ENCODE peak calls at places on chromosomes 13 and 19, in eight cellular contexts. V is left lung; O is mesendoderm; G is transverse colon; W is CD4-positive, alpha-beta memory T cell; K is BJ; F is fibroblast of mammary gland; H is bronchial epithelial cell. Z is an unnamed sample.

GRCh38 chr13:106440846-106441245 is 94.6 kb downstream of the EFNB2 start:
- DNase-seq in H (peak; percentile 6), V (no peak), O (peak; percentile 84), F (no peak), G (no peak), W (no peak), K (no peak), Z (no peak)

GRCh38 chr13:109611912-109612691 is 174.3 kb downstream of the IRS2 start:
- DNase-seq in G (no peak), O (no peak), H (peak; percentile 40), V (no peak), K (no peak), W (no peak), F (no peak), Z (no peak)

GRCh38 chr13:76792680-76793334 is 93.4 kb downstream of the KCTD12 start:
- DNase-seq in V (no peak), H (peak; percentile 37), W (no peak), F (peak; percentile 81), G (no peak), K (no peak), O (no peak), Z (peak; percentile 48)

GRCh38 chr19:1252221-1252817 is 3.9 kb downstream of the MIDN start:
- DNase-seq in G (peak; percentile 86), W (peak; percentile 68), K (peak; percentile 81), H (peak; percentile 90), O (peak; percentile 72), V (peak; percentile 96), F (peak; percentile 98), Z (peak; percentile 95)

GRCh38 chr13:67296511-67296910 is 66.4 kb upstream of the PCDH9 start:
- DNase-seq in W (no peak), V (no peak), G (no peak), H (peak; percentile 21), K (no peak), O (no peak), F (peak; percentile 78), Z (no peak)

GRCh38 chr13:48783181-48783630 is 129.5 kb downstream of the CYSLTR2 start:
- DNase-seq in K (peak; percentile 88), F (peak; percentile 100), W (no peak), G (peak; percentile 69), H (peak; percentile 70), O (no peak), V (peak; percentile 82), Z (peak; percentile 90)

GRCh38 chr19:1489463-1489971 is 633 bp downstream of the PCSK4 start:
- DNase-seq in G (no peak), K (no peak), V (peak; percentile 70), W (no peak), F (no peak), H (no peak), O (no peak), Z (no peak)

GRCh38 chr13:73421310-73421912 is 362.6 kb downstream of the KLF5 start:
- DNase-seq in W (no peak), O (no peak), V (no peak), K (no peak), H (peak; percentile 100), F (peak; percentile 71), G (peak; percentile 68), Z (no peak)

GRCh38 chr13:48571121-48571901 is 38.4 kb upstream of the RCBTB2 start:
- DNase-seq in G (no peak), O (no peak), W (no peak), F (peak; percentile 65), K (no peak), H (peak; percentile 30), V (no peak), Z (peak; percentile 35)

GRCh38 chr19:13864513-13865242 is 12.3 kb upstream of the NANOS3 start:
- DNase-seq in G (no peak), F (no peak), O (no peak), H (no peak), K (no peak), W (no peak), V (no peak), Z (no peak)

GRCh38 chr19:13865578-13866462 is 11.1 kb upstream of the NANOS3 start:
- DNase-seq in H (no peak), W (no peak), O (no peak), G (no peak), V (peak; percentile 83), F (no peak), K (no peak), Z (no peak)

GRCh38 chr19:13865243-13865577 is 11.7 kb upstream of the NANOS3 start:
- DNase-seq in G (no peak), K (no peak), H (no peak), F (no peak), V (no peak), O (no peak), W (no peak), Z (no peak)

GRCh38 chr19:13868663-13869062 is 8.3 kb upstream of the NANOS3 start:
- DNase-seq in V (no peak), H (no peak), O (no peak), W (no peak), K (no peak), G (no peak), F (no peak), Z (no peak)

GRCh38 chr19:13866463-13867046 is 10.4 kb upstream of the NANOS3 start:
- DNase-seq in O (no peak), H (no peak), K (no peak), W (no peak), V (no peak), G (no peak), F (no peak), Z (no peak)
- H3K4me3 ChIP-seq in O (no peak overlapping the region), H (no peak overlapping the region), K (no peak overlapping the region), W (no peak overlapping the region), V (peak overlapping the region; percentile 51), G (no peak overlapping the region), F (no peak overlapping the region), Z (peak overlapping the region; percentile 62)

GRCh38 chr13:42707003-42707402 is 74.4 kb upstream of the FAM216B start:
- DNase-seq in O (no peak), W (no peak), K (no peak), F (peak; percentile 37), V (no peak), G (no peak), H (no peak), Z (no peak)
- H3K4me3 ChIP-seq in O (no peak overlapping the region), W (no peak overlapping the region), K (no peak overlapping the region), F (no peak overlapping the region), V (no peak overlapping the region), G (no peak overlapping the region), H (no peak overlapping the region), Z (no peak overlapping the region)

GRCh38 chr19:4284974-4285373 is 5.9 kb downstream of the SHD start:
- DNase-seq in G (no peak), O (no peak), W (no peak), H (no peak), K (no peak), V (no peak), F (no peak), Z (no peak)
- H3K4me3 ChIP-seq in G (peak overlapping the region; percentile 63), O (no peak overlapping the region), W (no peak overlapping the region), H (no peak overlapping the region), K (no peak overlapping the region), V (no peak overlapping the region), F (no peak overlapping the region), Z (no peak overlapping the region)

GRCh38 chr13:58795715-58796114 is 1164.2 kb downstream of the PCDH17 start:
- DNase-seq in O (no peak), V (no peak), K (no peak), G (no peak), F (no peak), W (no peak), H (no peak), Z (no peak)

DNA sequence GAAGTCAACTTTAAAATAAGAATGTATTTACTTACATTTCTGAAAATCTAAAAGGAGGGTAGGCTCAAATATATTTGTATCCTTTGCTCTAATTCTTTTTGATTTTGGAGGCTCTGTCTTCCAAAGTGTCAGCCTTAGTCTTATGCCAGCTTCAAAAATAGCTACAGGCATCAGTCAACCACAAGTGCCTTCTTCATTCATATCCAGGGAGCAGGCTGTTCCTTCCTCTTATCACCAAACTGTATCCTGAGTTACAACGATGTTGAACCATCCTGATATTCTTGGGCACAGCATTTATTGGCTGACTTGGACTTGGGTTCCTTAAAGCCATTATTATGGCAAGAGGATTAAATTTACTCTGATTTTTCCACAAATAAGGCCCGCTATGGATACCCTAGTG is 1161.3 kb downstream of the PCDH17 start:
- DNase-seq in G (no peak), K (no peak), O (no peak), W (no peak), F (no peak), V (no peak), H (no peak), Z (no peak)
- H3K4me3 ChIP-seq in G (no peak overlapping the region), K (no peak overlapping the region), O (no peak overlapping the region), W (no peak overlapping the region), F (no peak overlapping the region), V (no peak overlapping the region), H (no peak overlapping the region), Z (no peak overlapping the region)

Z was measured in tibial artery.